ENCODE peak calls at places on chromosomes 11 and 22, in four cellular contexts. X is neural progenitor cell, F is IMR-90, Q is neuronal stem cell. B is an unnamed sample.

GRCh38 chr11:11296434-11296833 is 56.6 kb downstream of the CSNK2A3 start:
- DNase-seq in Q (no peak), X (no peak), F (no peak), B (no peak)

GRCh38 chr22:23283591-23284503 is 103.5 kb downstream of the BCR start:
- DNase-seq in X (no peak), Q (no peak), F (no peak), B (no peak)

GRCh38 chr11:926341-926916 is 759 bp downstream of the AP2A2 start:
- DNase-seq in Q (no peak), F (peak), X (peak), B (peak)

GRCh38 chr22:38843716-38844660 is at the start of gene NPTXR:
- DNase-seq in X (peak), F (peak), Q (peak), B (peak)

GRCh38 chr11:123182101-123182500 is 12.9 kb downstream of the CLMP start:
- DNase-seq in Q (no peak), X (no peak), F (no peak), B (no peak)

GRCh38 chr11:45616802-45617549 is 48.4 kb downstream of the CHST1 start:
- DNase-seq in F (no peak), X (no peak), Q (no peak), B (no peak)

GRCh38 chr11:73335204-73335923 is 27.3 kb downstream of the ARHGEF17 start:
- DNase-seq in F (peak), Q (peak), X (peak), B (peak)

GRCh38 chr11:59822989-59823566 is 12.5 kb upstream of the MRPL16 start:
- DNase-seq in F (peak), Q (peak), X (peak), B (peak)

GRCh38 chr11:64864473-64865285 is 13.7 kb downstream of the EHD1 start:
- DNase-seq in X (peak), Q (no peak), F (peak), B (no peak)

GRCh38 chr11:76910620-76911414 is 50.1 kb downstream of the ACER3 start:
- DNase-seq in X (no peak), Q (no peak), F (no peak), B (no peak)

GRCh38 chr22:46358766-46359165 is 23.3 kb downstream of the TRMU start:
- DNase-seq in Q (no peak), X (no peak), F (no peak), B (no peak)

GRCh38 chr22:44526431-44527115 is 28.5 kb upstream of the RTL6 start:
- DNase-seq in X (no peak), Q (no peak), F (no peak), B (no peak)

GRCh38 chr22:38412435-38413084 is 42.4 kb downstream of the KCNJ4 start:
- DNase-seq in X (peak), Q (no peak), F (no peak), B (no peak)

GRCh38 chr11:25928076-25928475 is 403.9 kb upstream of the ANO3 start:
- DNase-seq in Q (no peak), F (no peak), X (no peak), B (no peak)

GRCh38 chr11:914747-915493 is 4.3 kb upstream of the CHID1 start:
- DNase-seq in X (no peak), F (no peak), Q (no peak), B (no peak)

GRCh38 chr11:65169164-65169641 is 830 bp upstream of the SPDYC start:
- DNase-seq in F (peak), X (no peak), Q (no peak), B (peak)

GRCh38 chr22:30036656-30037055 is 43.6 kb upstream of the HORMAD2 start:
- DNase-seq in X (no peak), Q (no peak), F (peak), B (peak)

GRCh38 chr22:44661659-44662569 is 40.1 kb upstream of the PRR5 start:
- DNase-seq in Q (no peak), F (no peak), X (no peak), B (no peak)

GRCh38 chr11:79189604-79190003 is 251.2 kb downstream of the TENM4 start:
- DNase-seq in X (no peak), Q (no peak), F (no peak), B (no peak)

GRCh38 chr11:76838422-76839068 is 22.2 kb upstream of the ACER3 start:
- DNase-seq in X (peak), F (no peak), Q (peak), B (no peak)

GRCh38 chr11:134139873-134140331 is 71.0 kb downstream of the JAM3 start:
- DNase-seq in X (peak), F (peak), Q (peak), B (peak)

GRCh38 chr11:132073787-132074186 is 703.4 kb downstream of the NTM start:
- DNase-seq in X (no peak), Q (no peak), F (no peak), B (no peak)

GRCh38 chr11:12458042-12458441 is 80.7 kb downstream of the PARVA start:
- DNase-seq in Q (no peak), X (no peak), F (no peak), B (no peak)

GRCh38 chr11:124179311-124179710 is 3.8 kb upstream of the OR10D3 start:
- DNase-seq in F (no peak), X (no peak), Q (no peak), B (no peak)

GRCh38 chr22:24091551-24092420 is 80.7 kb downstream of the CABIN1 start:
- DNase-seq in F (no peak), Q (no peak), X (no peak), B (no peak)

GRCh38 chr22:30837531-30837930 is 131.0 kb downstream of the MORC2 start:
- DNase-seq in X (no peak), Q (no peak), F (no peak), B (no peak)

DNA sequence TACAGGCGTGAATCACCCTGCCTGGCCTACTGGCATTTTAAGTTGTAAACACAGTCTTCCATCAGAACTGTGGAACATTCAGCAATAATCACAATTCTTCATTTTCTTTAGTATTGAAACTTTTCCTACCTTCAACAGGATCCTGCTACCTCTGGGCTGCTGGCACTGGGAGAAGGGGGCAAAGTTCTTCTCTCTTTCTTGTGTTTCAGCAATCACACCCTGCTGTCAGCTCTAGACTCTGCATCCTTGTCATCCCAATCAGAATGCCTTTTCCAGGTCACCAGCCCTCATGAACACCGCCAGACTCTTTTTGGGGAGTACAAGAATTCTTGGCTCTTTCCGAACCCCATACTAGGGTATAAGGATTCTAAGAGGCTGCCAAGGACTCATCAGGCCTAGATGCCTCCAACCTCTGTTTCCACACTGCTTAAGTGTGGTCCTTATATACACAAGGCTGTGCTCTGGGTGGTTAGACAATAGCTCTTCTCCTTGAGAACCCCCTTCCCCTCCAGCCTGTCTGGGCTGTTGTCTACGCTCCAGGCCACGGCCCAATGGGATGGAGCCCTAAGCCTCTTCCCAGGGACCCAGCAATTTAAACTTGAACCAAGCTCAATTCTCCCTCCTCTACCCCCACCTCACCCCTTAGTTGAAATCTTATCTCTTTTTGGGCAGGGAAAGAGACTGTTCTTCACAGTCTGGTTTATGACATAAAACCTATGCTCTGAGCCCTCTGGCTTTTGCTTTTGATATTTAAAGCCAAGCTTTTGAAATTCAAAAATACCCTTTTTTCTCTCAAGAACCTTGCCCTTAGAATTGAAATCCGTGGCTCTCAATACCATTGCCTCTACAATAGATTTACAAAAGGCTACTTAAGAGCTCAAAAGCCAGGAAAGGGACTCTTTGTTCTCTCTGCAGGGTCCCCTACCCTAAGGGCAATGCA is 327.4 kb downstream of the BUD13 start:
- DNase-seq in F (no peak), Q (peak), X (peak), B (no peak)
- H3K9ac ChIP-seq in F (no peak), Q (no peak), X (no peak), B (no peak)

GRCh38 chr11:128476729-128477128 is 110.6 kb downstream of the ETS1 start:
- DNase-seq in X (no peak), F (no peak), Q (no peak), B (no peak)

GRCh38 chr11:128477811-128478210 is 109.5 kb downstream of the ETS1 start:
- DNase-seq in F (no peak), Q (no peak), X (no peak), B (no peak)

GRCh38 chr11:128474036-128474874 is 113.1 kb downstream of the ETS1 start:
- DNase-seq in Q (no peak), X (peak), F (no peak), B (no peak)

GRCh38 chr11:128478305-128478704 is 109.1 kb downstream of the ETS1 start:
- DNase-seq in F (no peak), X (no peak), Q (no peak), B (no peak)

GRCh38 chr11:128476031-128476430 is 111.3 kb downstream of the ETS1 start:
- DNase-seq in X (no peak), F (no peak), Q (no peak), B (no peak)
- H3K4me3 ChIP-seq in X (no peak), F (no peak), Q (no peak), B (no peak)

GRCh38 chr11:119361961-119362725 is 15.6 kb upstream of the MFRP start:
- DNase-seq in X (no peak), F (no peak), Q (no peak), B (no peak)
- H3K27ac ChIP-seq in X (no peak), F (no peak), Q (no peak), B (peak)

GRCh38 chr22:43467171-43467570 is 55.4 kb downstream of the MPPED1 start:
- DNase-seq in Q (no peak), F (no peak), X (no peak), B (no peak)
- H3K9ac ChIP-seq in Q (no peak), F (no peak), X (no peak), B (no peak)

GRCh38 chr11:16966633-16967346 is 47.4 kb downstream of the PLEKHA7 start:
- DNase-seq in X (no peak), Q (no peak), F (no peak), B (no peak)

GRCh38 chr11:16967347-16967662 is 46.9 kb downstream of the PLEKHA7 start:
- DNase-seq in F (no peak), Q (no peak), X (no peak), B (no peak)

GRCh38 chr11:16973565-16973964 is 40.6 kb downstream of the PLEKHA7 start:
- DNase-seq in F (no peak), X (no peak), Q (no peak), B (no peak)

GRCh38 chr11:16968196-16968595 is 46.0 kb downstream of the PLEKHA7 start:
- DNase-seq in X (no peak), Q (no peak), F (no peak), B (no peak)

GRCh38 chr11:16969010-16970004 is 44.9 kb downstream of the PLEKHA7 start:
- DNase-seq in Q (no peak), X (no peak), F (no peak), B (no peak)
- H3K4me3 ChIP-seq in Q (no peak), X (no peak), F (no peak), B (no peak)

GRCh38 chr11:43694477-43694876 is 13.9 kb downstream of the HSD17B12 start:
- DNase-seq in F (no peak), X (no peak), Q (no peak), B (no peak)
- H3K27ac ChIP-seq in F (no peak), X (no peak), Q (no peak), B (no peak)

GRCh38 chr22:37270928-37271650 is 11.2 kb upstream of the CYTH4 start:
- DNase-seq in X (no peak), Q (no peak), F (peak), B (no peak)
- H3K9ac ChIP-seq in X (no peak), Q (no peak), F (no peak), B (no peak)